ENCODE peak calls at places on chromosomes 12 and 14, in five cellular contexts. N is astrocyte, K is heart right ventricle, R is neural progenitor cell, X is AG04450. E is an unnamed sample.

GRCh38 chr14:91232052-91232451 is 12.5 kb downstream of the GPR68 start:
- DNase-seq in R (no peak), X (no peak), K (no peak), N (no peak), E (no peak)

GRCh38 chr12:116400671-116401357 is 123.3 kb upstream of the MED13L start:
- DNase-seq in R (no peak), K (no peak), X (no peak), N (no peak), E (no peak)

GRCh38 chr12:117874842-117875434 is 93.9 kb downstream of the KSR2 start:
- DNase-seq in R (peak; percentile 83), K (peak; percentile 68), N (peak; percentile 16), X (peak; percentile 13), E (peak; percentile 77)

GRCh38 chr12:122950276-122950675 is 16.0 kb downstream of the ABCB9 start:
- DNase-seq in R (no peak), N (no peak), K (no peak), X (no peak), E (no peak)

GRCh38 chr12:10614056-10614370 is 604 bp upstream of the MAGOHB start:
- DNase-seq in R (peak; percentile 19), K (no peak), X (no peak), N (no peak), E (no peak)

GRCh38 chr12:98453070-98453469 is 62.3 kb upstream of the TMPO start:
- DNase-seq in K (no peak), N (peak; percentile 22), R (no peak), X (no peak), E (no peak)

GRCh38 chr12:19799216-19799615 is 359.9 kb downstream of the AEBP2 start:
- DNase-seq in X (no peak), K (no peak), N (peak; percentile 95), R (no peak), E (no peak)

GRCh38 chr12:34398366-34398705 is 376.0 kb downstream of the ALG10 start:
- DNase-seq in X (no peak), K (no peak), N (no peak), R (no peak), E (no peak)

GRCh38 chr12:38053113-38053512 is 263.5 kb upstream of the ALG10B start:
- DNase-seq in R (no peak), K (no peak), X (no peak), N (no peak), E (no peak)

GRCh38 chr14:55354500-55354899 is 57.1 kb downstream of the ATG14 start:
- DNase-seq in N (peak; percentile 15), R (peak; percentile 78), K (no peak), X (no peak), E (no peak)

GRCh38 chr12:122858171-122858570 is 22.9 kb downstream of the HIP1R start:
- DNase-seq in K (no peak), R (no peak), X (no peak), N (no peak), E (no peak)

GRCh38 chr12:49008943-49009342 is 9.6 kb downstream of the PRKAG1 start:
- DNase-seq in N (no peak), X (no peak), R (no peak), K (no peak), E (no peak)

DNA sequence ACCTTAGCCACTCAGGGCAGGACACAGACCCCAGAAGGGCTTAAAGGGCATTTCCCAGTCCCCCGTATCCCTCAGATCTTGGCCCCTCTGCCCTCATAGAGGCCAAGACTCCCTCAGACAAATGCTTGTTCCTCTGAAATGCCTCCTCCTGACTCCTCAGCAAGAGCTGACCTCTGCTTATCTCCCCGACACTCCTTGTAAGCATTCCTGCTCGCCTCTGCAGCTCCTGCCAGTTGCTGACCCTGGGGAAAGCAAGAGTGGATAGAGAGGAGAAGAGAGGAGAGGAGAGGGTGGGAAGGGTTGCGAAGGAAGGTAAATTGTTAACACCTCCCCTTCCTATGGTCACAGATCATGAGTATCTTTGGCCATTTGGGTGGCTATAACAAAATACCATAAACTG is 7.1 kb downstream of the SERPINA5 start:
- DNase-seq in R (no peak), N (no peak), K (no peak), X (no peak), E (no peak)
- H3K27ac ChIP-seq in R (no peak overlapping the region), N (no peak overlapping the region), K (no peak overlapping the region), X (no peak overlapping the region), E (no peak overlapping the region)

GRCh38 chr12:12837025-12837872 is 24.1 kb downstream of the DDX47 start:
- DNase-seq in R (peak; percentile 57), K (no peak), N (peak; percentile 71), X (peak; percentile 44), E (no peak)

GRCh38 chr12:12839886-12840285 is 26.7 kb downstream of the DDX47 start:
- DNase-seq in N (peak; percentile 79), X (peak; percentile 16), K (peak; percentile 24), R (no peak), E (no peak)

GRCh38 chr12:12839003-12839395 is 25.9 kb downstream of the DDX47 start:
- DNase-seq in K (no peak), R (no peak), N (no peak), X (no peak), E (no peak)

GRCh38 chr12:12835378-12836145 is 22.4 kb downstream of the DDX47 start:
- DNase-seq in K (no peak), N (peak; percentile 74), X (no peak), R (no peak), E (no peak)

DNA sequence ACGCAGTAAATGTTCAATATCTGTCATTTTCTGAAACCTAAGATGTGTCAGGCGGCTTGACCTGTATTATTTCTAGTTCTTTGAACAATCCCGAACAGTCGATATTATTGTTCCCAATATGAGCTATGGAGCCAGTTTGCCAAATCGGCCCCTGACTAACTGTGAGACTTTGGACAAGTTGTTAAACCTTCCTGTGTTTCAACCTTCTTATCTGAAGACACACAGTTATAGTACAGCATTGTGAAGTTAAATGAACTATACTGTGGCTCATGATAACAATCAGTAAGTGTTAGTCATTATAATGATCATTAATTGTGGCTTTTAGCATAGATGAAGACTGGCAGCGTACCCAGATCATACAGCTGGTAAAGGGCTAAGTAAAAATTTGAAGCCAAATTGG is 23.4 kb downstream of the DDX47 start:
- DNase-seq in X (no peak), R (no peak), N (no peak), K (no peak), E (no peak)
- H3K27ac ChIP-seq in X (no peak overlapping the region), R (no peak overlapping the region), N (no peak overlapping the region), K (no peak overlapping the region), E (no peak overlapping the region)

GRCh38 chr12:54222609-54223008 is 33.8 kb upstream of the SMUG1 start:
- DNase-seq in X (peak; percentile 90), R (no peak), N (peak; percentile 97), K (no peak), E (no peak)
- H3K27ac ChIP-seq in X (peak overlapping the region; percentile 84), R (no peak overlapping the region), N (peak overlapping the region; percentile 89), K (no peak overlapping the region), E (no peak overlapping the region)

DNA sequence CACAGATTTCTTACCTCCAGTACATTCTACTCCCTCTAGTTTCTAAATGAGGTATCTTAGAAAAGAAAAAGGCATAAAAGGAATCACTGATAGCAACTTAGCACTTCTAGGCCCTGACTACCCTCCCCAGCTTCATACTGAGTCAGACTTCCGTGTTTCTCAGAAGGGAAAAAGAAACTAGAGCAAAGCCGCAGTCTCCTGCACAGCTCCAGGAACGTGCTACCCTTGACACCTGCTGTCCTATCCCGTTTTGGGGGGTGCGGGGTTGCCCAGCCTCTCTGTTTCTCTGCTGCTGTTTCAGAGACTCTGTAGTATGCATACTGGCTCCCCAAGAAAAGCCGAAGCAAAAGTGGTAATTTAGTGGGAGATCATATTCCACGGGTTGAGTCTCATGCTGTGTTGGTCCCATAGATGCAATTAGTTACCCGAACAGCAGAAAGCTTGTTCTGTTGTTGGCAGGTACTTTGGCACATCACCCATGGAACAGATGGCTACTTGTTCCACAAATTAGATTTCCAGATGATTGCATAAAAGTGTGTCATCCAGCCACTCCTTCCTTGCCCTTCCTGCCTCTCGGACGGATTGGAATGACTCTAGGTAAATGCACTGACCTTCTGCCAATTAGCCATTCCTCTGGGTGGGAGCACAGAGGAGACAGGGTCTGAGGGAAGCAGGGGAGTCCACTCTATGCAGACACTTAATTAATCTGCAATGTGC is 438.1 kb downstream of the FUT8 start:
- DNase-seq in N (no peak), R (no peak), K (no peak), X (no peak), E (no peak)
- H3K27ac ChIP-seq in N (no peak overlapping the region), R (no peak overlapping the region), K (no peak overlapping the region), X (no peak overlapping the region), E (no peak overlapping the region)

GRCh38 chr14:73913256-73913655 is 26.6 kb downstream of the ZNF410 start:
- DNase-seq in N (peak; percentile 76), X (no peak), R (no peak), K (no peak), E (no peak)
- H3K27ac ChIP-seq in N (peak overlapping the region; percentile 39), X (peak overlapping the region; percentile 31), R (no peak overlapping the region), K (no peak overlapping the region), E (no peak overlapping the region)

GRCh38 chr12:103755425-103755824 is 85.6 kb downstream of the NT5DC3 start:
- DNase-seq in R (no peak), K (no peak), N (no peak), X (no peak), E (no peak)

GRCh38 chr12:103758310-103759089 is 82.5 kb downstream of the NT5DC3 start:
- DNase-seq in X (no peak), K (no peak), N (no peak), R (no peak), E (no peak)

GRCh38 chr12:103751600-103751999 is 89.4 kb downstream of the NT5DC3 start:
- DNase-seq in K (no peak), N (no peak), X (no peak), R (no peak), E (no peak)

GRCh38 chr12:103757248-103757647 is 83.8 kb downstream of the NT5DC3 start:
- DNase-seq in R (no peak), N (no peak), X (no peak), K (no peak), E (no peak)

DNA sequence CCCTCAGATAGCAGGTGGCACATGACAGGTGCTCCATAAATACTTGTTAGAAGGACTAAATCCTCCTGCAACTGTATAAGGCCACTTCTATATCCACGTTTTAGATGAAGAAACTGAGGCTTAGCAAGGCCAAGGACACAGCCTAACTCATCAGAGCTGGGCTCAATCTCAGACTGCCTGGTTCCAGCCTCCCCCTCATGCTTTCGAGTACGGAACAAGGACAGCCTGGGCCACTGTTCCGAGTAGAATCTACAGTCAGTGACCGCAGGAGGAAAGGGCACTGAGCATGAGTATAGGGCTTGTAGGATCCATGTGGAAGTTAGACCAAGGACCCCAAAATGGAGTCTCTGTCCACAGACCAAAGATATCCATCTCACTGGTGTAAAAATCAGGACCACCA is 84.6 kb downstream of the NT5DC3 start:
- DNase-seq in N (no peak), X (no peak), R (no peak), K (no peak), E (no peak)
- H3K27ac ChIP-seq in N (no peak overlapping the region), X (no peak overlapping the region), R (no peak overlapping the region), K (no peak overlapping the region), E (no peak overlapping the region)

DNA sequence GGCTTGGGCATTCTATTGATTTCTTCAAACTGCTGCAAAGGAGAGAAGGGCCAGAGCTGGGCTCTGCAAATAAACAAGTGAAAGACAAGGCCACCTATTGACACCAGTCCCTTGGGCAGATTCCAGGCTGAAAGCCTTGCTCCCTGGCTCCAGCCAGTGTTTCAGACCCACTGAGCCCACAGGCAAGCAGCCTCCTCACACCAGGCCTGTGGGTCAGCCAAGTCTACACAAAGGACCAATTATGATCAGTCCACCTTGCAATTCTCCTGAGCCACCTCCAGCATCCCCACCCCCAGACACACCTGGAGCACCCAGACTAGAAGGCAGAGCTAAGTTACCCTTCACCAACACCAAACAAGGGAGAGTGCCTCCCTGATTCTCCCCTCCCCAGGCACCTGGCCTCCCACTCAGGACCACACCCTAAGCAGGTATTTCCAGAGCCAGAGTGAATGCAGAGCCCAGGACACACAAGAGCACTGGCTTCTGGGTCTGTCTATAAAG is 13.8 kb downstream of the ACTN1 start:
- DNase-seq in N (no peak), K (no peak), X (no peak), R (no peak), E (peak; percentile 86)
- H3K27ac ChIP-seq in N (peak overlapping the region; percentile 22), K (peak overlapping the region; percentile 13), X (peak overlapping the region; percentile 21), R (no peak overlapping the region), E (peak overlapping the region; percentile 99)